ENCODE peak calls at places on chromosomes 16 and 17, in five cellular contexts. I is HCT116, M is NT2/D1, Q is K562, R is HepG2. Y is an unnamed sample.

GRCh38 chr17:36117505-36118382 is 14.1 kb downstream of the CCL4 start:
- DNase-seq in I (no peak), M (no peak), Q (no peak), R (no peak), Y (no peak)

GRCh38 chr16:1642753-1643152 is 30.6 kb downstream of the CRAMP1 start:
- DNase-seq in I (no peak), M (no peak), Q (no peak), R (no peak), Y (no peak)

GRCh38 chr16:73793286-73793685 is 503.3 kb upstream of the PSMD7 start:
- DNase-seq in I (no peak), M (no peak), Q (no peak), R (no peak), Y (no peak)

GRCh38 chr16:52497067-52497816 is 49.7 kb downstream of the TOX3 start:
- DNase-seq in I (no peak), M (no peak), Q (no peak), R (peak), Y (peak)

GRCh38 chr17:79086609-79087427 is 12.2 kb downstream of the ENGASE start:
- DNase-seq in I (no peak), M (no peak), Q (no peak), R (no peak), Y (no peak)

GRCh38 chr16:23408242-23409201 is 44.5 kb downstream of the COG7 start:
- DNase-seq in I (no peak), M (peak), Q (no peak), R (no peak), Y (peak)

GRCh38 chr16:45454-45853 is 8.0 kb downstream of the POLR3K start:
- DNase-seq in I (no peak), M (no peak), Q (no peak), R (peak), Y (no peak)

GRCh38 chr17:66523378-66524174 is 221.2 kb downstream of the PRKCA start:
- DNase-seq in I (no peak), M (no peak), Q (no peak), R (no peak), Y (no peak)

DNA sequence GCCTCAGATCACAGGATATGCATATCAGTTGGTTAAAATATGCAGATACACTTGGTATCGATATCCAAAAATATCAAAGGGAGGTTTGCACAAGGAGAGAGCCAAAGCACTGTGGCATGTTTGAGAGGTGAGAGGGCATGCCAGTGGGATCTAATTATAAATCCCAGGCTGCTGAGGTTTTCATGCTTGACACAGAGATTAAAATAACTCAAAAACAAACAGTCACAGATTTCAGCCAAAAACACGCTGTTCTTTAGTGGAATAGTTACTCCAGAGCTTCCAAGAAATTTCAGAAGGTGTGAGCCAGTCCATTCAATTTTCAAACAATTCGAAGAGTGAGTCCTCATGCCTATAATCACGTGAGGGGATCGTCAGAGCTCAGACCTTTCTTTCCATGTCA is 477.9 kb downstream of the SOX9 start:
- DNase-seq in I (no peak), M (no peak), Q (no peak), R (no peak), Y (no peak)
- TF ChIP-seq YY1 in I (no peak), M (no peak), Q (no peak), R (no peak), Y (no peak)

GRCh38 chr17:788551-788950 is 6.4 kb downstream of the MRM3 start:
- DNase-seq in I (no peak), M (no peak), Q (no peak), R (no peak), Y (no peak)
- TF ChIP-seq YY1 in I (no peak), M (no peak), Q (no peak), R (no peak), Y (no peak)

GRCh38 chr17:45413498-45413923 is 19.2 kb downstream of the ARHGAP27 start:
- DNase-seq in I (no peak), M (no peak), Q (no peak), R (peak), Y (no peak)
- TF ChIP-seq YY1 in I (no peak), M (no peak), Q (no peak), R (no peak), Y (no peak)

DNA sequence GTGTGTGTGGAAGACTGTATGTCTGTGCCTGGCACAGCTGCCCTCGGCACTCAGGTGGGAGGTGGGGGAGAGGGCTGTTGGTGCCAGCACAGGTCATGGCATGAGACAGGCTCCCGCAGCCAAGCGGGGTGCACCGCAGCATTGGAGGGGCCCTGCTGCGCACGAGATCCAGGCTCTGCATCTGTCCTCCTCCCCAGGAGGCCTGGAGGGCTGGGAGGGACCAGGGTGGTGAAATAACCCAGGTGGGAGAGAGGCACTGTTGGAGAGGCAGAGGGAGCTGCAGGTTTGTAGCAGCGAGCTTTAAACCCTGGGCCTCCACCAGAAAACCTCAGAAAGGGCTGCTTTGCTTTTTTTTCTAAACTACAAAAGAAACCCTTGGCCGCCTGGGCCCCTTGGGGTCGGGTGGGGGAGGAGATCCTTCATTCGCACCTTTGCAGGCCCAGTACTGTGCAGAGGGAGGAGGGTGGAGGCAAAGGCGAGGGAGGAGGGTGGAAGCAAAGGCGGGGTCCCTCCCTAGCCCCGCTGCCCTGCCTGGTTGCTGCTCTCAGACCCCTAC is 241.7 kb downstream of the SEC14L1 start:
- DNase-seq in I (no peak), M (no peak), Q (no peak), R (peak), Y (no peak)
- TF ChIP-seq YY1 in I (no peak), M (no peak), Q (no peak), R (no peak), Y (no peak)

GRCh38 chr17:15377608-15378007 is 36.2 kb upstream of the TEKT3 start:
- DNase-seq in I (peak), M (no peak), Q (no peak), R (peak), Y (no peak)
- TF ChIP-seq YY1 in I (no peak), M (no peak), Q (no peak), R (no peak), Y (no peak)

DNA sequence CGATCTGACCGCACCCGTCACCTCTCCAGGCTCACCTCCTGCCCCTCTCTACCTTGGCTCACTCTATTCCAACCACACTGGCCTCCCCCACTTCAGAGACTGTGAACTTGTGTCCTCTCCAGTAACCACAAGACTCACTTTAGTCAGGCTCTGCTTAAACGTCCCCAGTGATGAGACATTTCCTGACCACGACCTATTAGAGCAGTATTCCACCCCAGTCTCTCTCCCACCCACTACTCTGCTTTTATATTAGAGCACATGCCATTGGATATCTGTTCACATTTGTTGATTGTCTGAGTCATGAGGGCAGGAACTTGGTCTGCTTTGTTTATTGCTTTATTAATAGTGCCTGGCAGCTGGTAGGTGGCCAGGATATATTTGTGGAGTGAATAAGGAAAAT is 20.1 kb downstream of the COX11 start:
- DNase-seq in I (peak), M (no peak), Q (no peak), R (peak), Y (no peak)
- TF ChIP-seq YY1 in I (no peak), M (no peak), Q (no peak), R (no peak), Y (no peak)

DNA sequence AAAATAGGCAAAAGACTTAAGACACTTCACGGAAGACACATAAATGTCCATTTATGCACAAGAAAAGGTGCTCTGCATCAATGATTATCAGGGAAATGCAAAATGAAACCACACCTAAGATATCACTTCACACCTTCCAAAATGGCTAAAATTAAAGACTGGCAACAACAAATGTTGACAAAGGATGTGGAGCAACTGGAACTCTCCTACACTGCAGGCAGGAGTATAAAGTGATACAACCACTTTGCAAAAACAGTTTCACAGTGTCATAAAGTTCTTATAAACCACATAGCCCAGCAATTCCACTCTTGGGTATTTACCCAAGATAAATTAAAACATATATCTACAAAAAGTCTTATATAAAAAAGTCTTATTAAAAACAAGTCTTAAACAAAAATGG is 7.8 kb downstream of the BBS2 start:
- DNase-seq in I (no peak), M (no peak), Q (no peak), R (no peak), Y (no peak)
- TF ChIP-seq YY1 in I (no peak), M (no peak), Q (no peak), R (no peak), Y (no peak)